ENCODE peak calls at places on chromosomes 2 and 18, in five cellular contexts. I is right cardiac atrium, Q is astrocyte, C is breast epithelium, N is neuronal stem cell. G is an unnamed sample. For H3K27me3, the result is how much of the 10 kb centered on the place peaks cover.

GRCh38 chr2:65153515-65153914 is 23.6 kb upstream of the RAB1A start:
- DNase-seq in I (no peak), N (no peak), Q (no peak), C (no peak), G (no peak)

GRCh38 chr2:190882327-190882766 is 1.7 kb downstream of the GLS start:
- DNase-seq in Q (no peak), I (no peak), N (no peak), C (no peak), G (no peak)

GRCh38 chr2:18971628-18972027 is 382.3 kb upstream of the NT5C1B start:
- DNase-seq in I (no peak), N (no peak), C (no peak), Q (peak), G (no peak)

GRCh38 chr2:20291106-20291564 is 59.5 kb downstream of the PUM2 start:
- DNase-seq in I (no peak), C (peak), N (peak), Q (peak), G (peak)

GRCh38 chr18:79575891-79576685 is 103.5 kb upstream of the CTDP1 start:
- DNase-seq in Q (peak), I (peak), N (no peak), C (peak), G (peak)

GRCh38 chr2:215598376-215598975 is 162.6 kb upstream of the FN1 start:
- DNase-seq in I (no peak), Q (peak), N (no peak), C (no peak), G (no peak)

GRCh38 chr2:18522484-18523146 is 37.8 kb downstream of the RDH14 start:
- DNase-seq in N (no peak), Q (peak), I (no peak), C (no peak), G (no peak)

GRCh38 chr2:74573747-74574562 is 19.4 kb downstream of the DOK1 start:
- DNase-seq in I (no peak), N (no peak), C (no peak), Q (no peak), G (no peak)

GRCh38 chr2:96265349-96265839 is 403 bp downstream of the TMEM127 start:
- DNase-seq in N (no peak), I (peak), C (no peak), Q (no peak), G (no peak)

GRCh38 chr2:172307800-172308199 is 119.6 kb upstream of the ITGA6 start:
- DNase-seq in Q (peak), N (no peak), C (no peak), I (peak), G (no peak)

GRCh38 chr18:23330423-23330822 is 122.7 kb upstream of the RIOK3 start:
- DNase-seq in C (no peak), Q (no peak), N (no peak), I (no peak), G (no peak)

GRCh38 chr2:66509326-66509811 is 74.4 kb downstream of the MEIS1 start:
- DNase-seq in C (no peak), Q (peak), I (no peak), N (no peak), G (no peak)

DNA sequence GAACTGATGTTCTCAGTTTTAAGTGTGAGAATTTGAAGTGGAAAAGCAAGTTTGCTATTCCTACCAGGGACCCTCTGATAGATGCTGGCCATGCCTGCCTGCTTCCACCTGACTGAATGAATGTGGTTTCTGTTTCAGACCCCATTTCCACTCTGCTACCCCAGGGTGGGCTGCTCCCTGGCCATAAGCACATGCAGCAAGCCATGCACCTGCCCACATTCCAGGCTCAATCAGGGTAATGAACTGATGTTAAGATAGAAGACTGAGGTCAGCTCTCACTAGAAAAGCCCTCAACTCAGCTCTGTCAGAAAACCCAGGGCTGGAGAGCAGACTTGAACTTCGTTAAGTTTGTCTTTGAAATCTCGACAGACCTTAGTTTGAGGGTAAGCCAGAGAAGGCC is 333.9 kb downstream of the CYRIA start:
- DNase-seq in N (no peak), I (no peak), C (no peak), Q (no peak), G (no peak)
- H3K27ac ChIP-seq in N (peak), I (no peak), C (no peak), Q (no peak), G (no peak)

DNA sequence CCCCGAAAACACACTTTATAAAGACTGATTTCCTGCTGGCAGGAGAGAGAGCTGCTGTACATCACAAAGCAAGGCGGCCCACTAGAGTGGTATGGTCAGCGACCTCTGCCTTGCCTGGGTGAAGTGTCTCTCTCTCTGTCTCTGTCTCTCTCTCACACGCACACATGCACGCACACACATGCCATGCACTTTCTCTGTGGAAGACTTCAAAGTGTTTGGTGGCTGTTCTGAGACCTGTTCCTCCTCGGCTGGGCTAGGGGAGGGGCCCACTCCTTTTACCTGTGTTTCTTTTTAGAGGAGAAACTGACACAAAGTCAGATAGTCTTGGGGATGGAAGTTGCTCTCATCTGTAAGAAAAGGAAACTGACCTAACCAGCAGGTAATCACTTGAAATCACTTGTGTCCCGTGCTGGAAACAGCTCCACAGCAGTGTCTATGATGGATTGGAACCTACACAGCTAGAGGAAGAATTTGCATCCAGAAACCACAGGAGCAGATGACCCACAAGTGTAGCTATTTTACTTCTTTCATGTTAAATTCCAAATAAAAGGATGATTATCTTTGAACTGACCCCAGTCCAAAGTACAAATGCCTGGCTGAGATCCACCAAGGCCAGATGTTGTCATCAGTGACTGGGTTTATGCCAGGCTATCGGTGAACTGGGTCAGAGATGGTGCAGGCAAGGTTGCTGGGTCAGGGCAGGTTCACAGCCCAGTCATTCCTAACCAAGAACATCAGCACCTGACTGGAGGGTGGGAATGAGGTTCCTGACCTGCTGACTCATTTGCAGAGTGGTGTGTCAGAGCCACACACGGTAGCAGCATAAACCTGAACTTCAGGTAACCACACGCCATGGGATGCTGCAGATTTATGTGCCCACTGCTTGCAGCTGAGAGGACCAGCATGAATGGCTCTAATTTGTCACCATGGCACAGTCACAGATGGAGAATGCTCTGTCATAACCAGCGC is 63.0 kb downstream of the NPAS2 start:
- DNase-seq in I (no peak), Q (peak), C (no peak), N (no peak), G (no peak)
- H3K4me3 ChIP-seq in I (no peak), Q (no peak), C (no peak), N (no peak), G (no peak)

GRCh38 chr2:118580107-118580506 is 267.3 kb downstream of the EN1 start:
- DNase-seq in Q (no peak), I (no peak), C (no peak), N (no peak), G (no peak)

GRCh38 chr2:118576109-118576855 is 271.2 kb downstream of the EN1 start:
- DNase-seq in I (no peak), N (no peak), C (no peak), Q (peak), G (no peak)

GRCh38 chr2:118582058-118582457 is 265.4 kb downstream of the EN1 start:
- DNase-seq in N (no peak), I (no peak), Q (no peak), C (no peak), G (no peak)

GRCh38 chr2:118580651-118581050 is 266.8 kb downstream of the EN1 start:
- DNase-seq in Q (peak), C (no peak), N (no peak), I (no peak), G (no peak)

DNA sequence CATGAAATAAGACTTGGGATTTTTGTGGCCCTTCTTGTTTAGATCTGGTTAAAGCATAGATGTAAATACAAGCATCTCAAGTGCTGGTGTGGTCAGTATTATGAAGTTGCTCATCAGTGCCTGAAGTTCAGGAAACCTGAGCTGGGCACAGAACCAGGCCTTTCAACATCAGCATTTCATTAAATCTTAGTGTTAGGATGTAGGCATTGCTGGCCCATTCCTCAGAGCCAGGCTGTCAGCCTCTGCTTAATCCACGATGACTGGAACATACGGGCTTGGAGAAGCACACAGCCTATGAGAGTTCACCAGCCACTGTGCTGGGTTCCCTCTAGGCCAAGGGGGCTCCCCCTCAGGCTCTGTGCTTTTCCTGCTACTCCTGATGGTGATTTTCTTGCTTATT is 270.2 kb downstream of the EN1 start:
- DNase-seq in N (no peak), I (no peak), Q (peak), C (no peak), G (no peak)
- H3K27me3 ChIP-seq in N (under half), I (under half), Q (under half), C (under half), G (under half)

GRCh38 chr2:238879621-238880377 is 31.9 kb downstream of the TWIST2 start:
- DNase-seq in I (no peak), Q (no peak), N (no peak), C (no peak), G (no peak)

GRCh38 chr2:238881353-238882082 is 33.6 kb downstream of the TWIST2 start:
- DNase-seq in I (no peak), C (no peak), N (no peak), Q (no peak), G (no peak)

GRCh38 chr2:238884122-238884811 is 36.4 kb downstream of the TWIST2 start:
- DNase-seq in Q (no peak), C (no peak), I (peak), N (no peak), G (no peak)

GRCh38 chr2:238883315-238884004 is 35.6 kb downstream of the TWIST2 start:
- DNase-seq in I (peak), N (no peak), C (no peak), Q (peak), G (no peak)

GRCh38 chr2:238882083-238882755 is 34.3 kb downstream of the TWIST2 start:
- DNase-seq in Q (no peak), N (no peak), C (no peak), I (no peak), G (no peak)
- H3K27ac ChIP-seq in Q (no peak), N (no peak), C (no peak), I (no peak), G (no peak)

GRCh38 chr18:51039138-51040112 is 9.4 kb downstream of the SMAD4 start:
- DNase-seq in Q (peak), C (no peak), N (no peak), I (no peak), G (no peak)

GRCh38 chr18:51048190-51048589 is 18.2 kb downstream of the SMAD4 start:
- DNase-seq in I (no peak), C (no peak), Q (no peak), N (no peak), G (no peak)

GRCh38 chr18:51049137-51049536 is 19.1 kb downstream of the SMAD4 start:
- DNase-seq in Q (no peak), C (no peak), N (no peak), I (no peak), G (no peak)

GRCh38 chr18:51041677-51042076 is 11.7 kb downstream of the SMAD4 start:
- DNase-seq in Q (no peak), N (no peak), I (no peak), C (no peak), G (no peak)

DNA sequence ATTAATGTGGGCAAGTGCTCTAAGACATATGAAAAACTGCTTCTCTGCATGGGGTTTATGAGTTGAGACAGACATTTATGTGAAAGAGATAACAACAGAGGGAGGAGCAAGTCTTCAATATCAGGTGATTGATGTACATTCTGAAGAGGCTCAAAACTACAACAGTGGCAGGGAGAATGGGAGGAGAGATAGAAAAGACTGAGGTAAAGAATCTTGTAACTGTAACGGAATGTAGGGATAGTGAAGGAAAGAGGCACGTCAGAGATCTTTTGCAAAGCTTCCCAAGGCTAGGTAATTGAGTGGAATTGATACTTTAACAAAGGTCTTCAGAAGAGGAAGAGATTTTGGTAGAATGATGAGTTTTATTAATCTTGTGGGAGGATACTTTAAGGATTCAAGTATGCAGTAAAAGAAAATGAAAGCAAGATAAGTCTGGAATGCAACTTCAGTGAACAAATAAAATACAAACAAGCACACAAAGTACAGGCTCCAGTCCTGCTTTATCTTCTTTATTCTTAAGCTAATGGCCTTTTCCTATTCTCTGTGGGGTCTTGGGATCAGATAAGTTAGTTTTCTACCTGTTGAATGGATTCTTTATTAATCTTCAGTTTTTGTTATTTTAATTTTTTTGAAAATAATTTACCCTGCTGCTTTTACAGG is 15.0 kb downstream of the SMAD4 start:
- DNase-seq in I (no peak), Q (peak), C (no peak), N (peak), G (no peak)
- H3K4me3 ChIP-seq in I (peak), Q (no peak), C (no peak), N (no peak), G (no peak)

GRCh38 chr2:58532641-58533040 is 291.5 kb upstream of the FANCL start:
- DNase-seq in Q (no peak), I (no peak), C (no peak), N (no peak), G (no peak)
- H3K27me3 ChIP-seq in Q (under half), I (under half), C (under half), N (under half), G (under half)

GRCh38 chr2:200968735-200969134 is 5.3 kb upstream of the ORC2 start:
- DNase-seq in Q (no peak), C (no peak), I (no peak), N (no peak), G (no peak)
- H3K27ac ChIP-seq in Q (no peak), C (peak), I (no peak), N (no peak), G (no peak)

DNA sequence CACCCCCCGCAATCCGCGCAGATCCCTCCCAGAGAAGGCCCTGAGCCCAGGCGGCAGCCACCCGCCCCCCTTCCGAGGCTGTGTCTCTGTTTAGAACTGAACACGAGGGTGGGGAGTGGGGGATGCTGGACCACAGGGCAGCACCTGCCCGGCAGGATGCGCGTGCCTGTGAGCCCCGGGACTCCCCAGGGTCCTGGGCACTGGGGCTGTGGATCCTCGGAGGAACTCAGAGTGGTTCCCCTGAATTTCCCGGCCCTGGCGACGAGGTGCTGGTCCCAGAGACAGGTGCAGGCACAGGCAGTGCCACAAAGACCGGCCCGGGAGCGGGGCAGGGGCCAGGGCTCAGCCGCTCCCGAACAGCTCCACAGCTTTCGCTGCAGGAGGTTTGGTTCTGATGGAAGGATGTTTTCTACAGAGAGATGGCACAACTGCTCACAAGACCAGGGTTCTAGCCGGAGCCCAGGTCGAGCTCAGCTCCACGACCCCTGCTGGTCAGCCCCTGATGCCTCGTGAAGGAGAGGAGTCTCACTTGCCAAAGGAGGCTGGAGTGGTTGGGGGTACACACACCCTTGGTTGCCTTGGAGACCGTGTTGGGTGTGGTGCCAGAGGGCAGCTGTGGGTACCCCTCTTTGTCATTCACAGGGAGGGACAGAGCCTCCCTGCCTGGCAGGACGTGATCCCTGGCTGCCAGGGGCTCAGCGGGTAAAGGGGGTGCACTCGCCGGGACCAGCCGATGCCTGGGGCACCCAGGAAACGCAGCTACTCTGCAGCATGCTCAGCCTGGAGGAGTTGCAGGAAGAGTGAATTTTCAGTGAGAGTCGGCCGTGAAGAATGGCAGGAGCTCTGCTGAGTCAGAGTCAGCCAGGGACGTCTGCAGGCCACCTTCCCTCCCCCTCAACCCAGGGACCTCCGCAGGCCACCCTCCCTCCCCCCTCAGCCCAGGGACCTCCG is 4.4 kb upstream of the NEU4 start:
- DNase-seq in Q (no peak), N (no peak), I (peak), C (no peak), G (no peak)
- H3K4me3 ChIP-seq in Q (peak), N (no peak), I (no peak), C (peak), G (no peak)

GRCh38 chr18:11658019-11658418 is 31.0 kb upstream of the GNAL start:
- DNase-seq in I (no peak), Q (no peak), C (no peak), N (no peak), G (no peak)
- H3K27me3 ChIP-seq in I (under half), Q (under half), C (under half), N (under half), G (under half)

GRCh38 chr2:45841752-45842407 is 190.4 kb downstream of the PRKCE start:
- DNase-seq in I (no peak), N (no peak), Q (no peak), C (no peak), G (no peak)

GRCh38 chr2:45837812-45838341 is 186.4 kb downstream of the PRKCE start:
- DNase-seq in I (no peak), C (no peak), Q (no peak), N (no peak), G (no peak)

GRCh38 chr2:45836740-45837139 is 185.3 kb downstream of the PRKCE start:
- DNase-seq in Q (no peak), C (no peak), N (no peak), I (no peak), G (no peak)

GRCh38 chr2:45840481-45840880 is 189.0 kb downstream of the PRKCE start:
- DNase-seq in Q (no peak), N (no peak), I (no peak), C (no peak), G (no peak)

GRCh38 chr2:45839388-45840251 is 188.1 kb downstream of the PRKCE start:
- DNase-seq in Q (no peak), C (no peak), N (no peak), I (no peak), G (no peak)
- H3K27ac ChIP-seq in Q (no peak), C (peak), N (no peak), I (peak), G (no peak)